ENCODE peak calls at places on chromosomes 3 and 15, in seven cellular contexts. One of them, this sample, is unnamed.

GRCh38 chr15:41965441-41966413 is 6.6 kb downstream of the EHD4 start:
- DNase-seq in Panc1: no peak
- DNase-seq in HL-60: no peak
- DNase-seq in stomach: peak; percentile 23
- DNase-seq in suprapubic skin: peak; percentile 77
- DNase-seq in astrocyte: peak; percentile 77
- DNase-seq in neural progenitor cell: no peak
- DNase-seq in this sample: no peak

GRCh38 chr3:101675709-101676218 is 1.2 kb downstream of the ZBTB11 start:
- DNase-seq in Panc1: no peak
- DNase-seq in HL-60: no peak
- DNase-seq in stomach: no peak
- DNase-seq in suprapubic skin: no peak
- DNase-seq in astrocyte: no peak
- DNase-seq in neural progenitor cell: no peak
- DNase-seq in this sample: no peak

GRCh38 chr3:170033489-170033888 is 4.3 kb upstream of the GPR160 start:
- DNase-seq in Panc1: no peak
- DNase-seq in HL-60: peak; percentile 94
- DNase-seq in stomach: no peak
- DNase-seq in suprapubic skin: no peak
- DNase-seq in astrocyte: no peak
- DNase-seq in neural progenitor cell: no peak
- DNase-seq in this sample: no peak

GRCh38 chr15:63969652-63970421 is 76.4 kb downstream of the DAPK2 start:
- DNase-seq in Panc1: no peak
- DNase-seq in HL-60: no peak
- DNase-seq in stomach: peak; percentile 89
- DNase-seq in suprapubic skin: no peak
- DNase-seq in astrocyte: no peak
- DNase-seq in neural progenitor cell: no peak
- DNase-seq in this sample: no peak

GRCh38 chr15:64717130-64717529 is 58.3 kb downstream of the RBPMS2 start:
- DNase-seq in Panc1: no peak
- DNase-seq in HL-60: no peak
- DNase-seq in stomach: no peak
- DNase-seq in suprapubic skin: no peak
- DNase-seq in astrocyte: no peak
- DNase-seq in neural progenitor cell: no peak
- DNase-seq in this sample: no peak

GRCh38 chr3:36792342-36792741 is 28.0 kb upstream of the DCLK3 start:
- DNase-seq in Panc1: peak; percentile 5
- DNase-seq in HL-60: peak; percentile 35
- DNase-seq in stomach: no peak
- DNase-seq in suprapubic skin: no peak
- DNase-seq in astrocyte: peak; percentile 6
- DNase-seq in neural progenitor cell: peak; percentile 78
- DNase-seq in this sample: no peak

GRCh38 chr15:68042156-68042854 is 11.8 kb upstream of the PIAS1 start:
- DNase-seq in Panc1: no peak
- DNase-seq in HL-60: no peak
- DNase-seq in stomach: no peak
- DNase-seq in suprapubic skin: no peak
- DNase-seq in astrocyte: no peak
- DNase-seq in neural progenitor cell: no peak
- DNase-seq in this sample: no peak

GRCh38 chr15:55234104-55234799 is 37.5 kb upstream of the RSL24D1 start:
- DNase-seq in Panc1: no peak
- DNase-seq in HL-60: no peak
- DNase-seq in stomach: no peak
- DNase-seq in suprapubic skin: no peak
- DNase-seq in astrocyte: no peak
- DNase-seq in neural progenitor cell: no peak
- DNase-seq in this sample: no peak

GRCh38 chr3:71551286-71551919 is 32.1 kb downstream of the FOXP1 start:
- DNase-seq in Panc1: no peak
- DNase-seq in HL-60: no peak
- DNase-seq in stomach: no peak
- DNase-seq in suprapubic skin: no peak
- DNase-seq in astrocyte: peak; percentile 74
- DNase-seq in neural progenitor cell: no peak
- DNase-seq in this sample: no peak

GRCh38 chr3:133925960-133926735 is 30.5 kb upstream of the RAB6B start:
- DNase-seq in Panc1: no peak
- DNase-seq in HL-60: no peak
- DNase-seq in stomach: no peak
- DNase-seq in suprapubic skin: peak; percentile 67
- DNase-seq in astrocyte: no peak
- DNase-seq in neural progenitor cell: no peak
- DNase-seq in this sample: no peak

GRCh38 chr3:123159926-123160635 is 41.7 kb upstream of the SEC22A start:
- DNase-seq in Panc1: no peak
- DNase-seq in HL-60: no peak
- DNase-seq in stomach: no peak
- DNase-seq in suprapubic skin: no peak
- DNase-seq in astrocyte: peak; percentile 33
- DNase-seq in neural progenitor cell: no peak
- DNase-seq in this sample: no peak

GRCh38 chr3:56494679-56495322 is 26.5 kb upstream of the ERC2 start:
- DNase-seq in Panc1: peak; percentile 58
- DNase-seq in HL-60: peak; percentile 75
- DNase-seq in stomach: peak; percentile 78
- DNase-seq in suprapubic skin: no peak
- DNase-seq in astrocyte: peak; percentile 66
- DNase-seq in neural progenitor cell: peak; percentile 94
- DNase-seq in this sample: peak; percentile 61

GRCh38 chr3:128922804-128923459 is 43.5 kb downstream of the ACAD9 start:
- DNase-seq in Panc1: no peak
- DNase-seq in HL-60: peak; percentile 62
- DNase-seq in stomach: no peak
- DNase-seq in suprapubic skin: peak; percentile 28
- DNase-seq in astrocyte: no peak
- DNase-seq in neural progenitor cell: no peak
- DNase-seq in this sample: no peak

GRCh38 chr3:171323934-171324535 is 136.2 kb downstream of the TNIK start:
- DNase-seq in Panc1: no peak
- DNase-seq in HL-60: no peak
- DNase-seq in stomach: no peak
- DNase-seq in suprapubic skin: no peak
- DNase-seq in astrocyte: no peak
- DNase-seq in neural progenitor cell: no peak
- DNase-seq in this sample: no peak

GRCh38 chr15:37056168-37056893 is 44.0 kb downstream of the MEIS2 start:
- DNase-seq in Panc1: no peak
- DNase-seq in HL-60: no peak
- DNase-seq in stomach: no peak
- DNase-seq in suprapubic skin: no peak
- DNase-seq in astrocyte: peak; percentile 60
- DNase-seq in neural progenitor cell: peak; percentile 72
- DNase-seq in this sample: no peak

GRCh38 chr3:117616213-117616612 is 906.6 kb downstream of the TUSC7 start:
- DNase-seq in Panc1: no peak
- DNase-seq in HL-60: no peak
- DNase-seq in stomach: no peak
- DNase-seq in suprapubic skin: no peak
- DNase-seq in astrocyte: no peak
- DNase-seq in neural progenitor cell: no peak
- DNase-seq in this sample: no peak

GRCh38 chr3:18556503-18556902 is 131.4 kb upstream of the SATB1 start:
- DNase-seq in Panc1: no peak
- DNase-seq in HL-60: peak; percentile 17
- DNase-seq in stomach: no peak
- DNase-seq in suprapubic skin: no peak
- DNase-seq in astrocyte: peak; percentile 57
- DNase-seq in neural progenitor cell: no peak
- DNase-seq in this sample: no peak

GRCh38 chr15:85598203-85598602 is 196.5 kb downstream of the KLHL25 start:
- DNase-seq in Panc1: no peak
- DNase-seq in HL-60: no peak
- DNase-seq in stomach: no peak
- DNase-seq in suprapubic skin: no peak
- DNase-seq in astrocyte: peak; percentile 61
- DNase-seq in neural progenitor cell: no peak
- DNase-seq in this sample: no peak
- H3K27ac ChIP-seq in Panc1: no peak overlapping the region
- H3K27ac ChIP-seq in HL-60: no peak overlapping the region
- H3K27ac ChIP-seq in stomach: peak overlapping the region; percentile 53
- H3K27ac ChIP-seq in suprapubic skin: peak overlapping the region; percentile 32
- H3K27ac ChIP-seq in astrocyte: no peak overlapping the region
- H3K27ac ChIP-seq in neural progenitor cell: peak overlapping the region; percentile 73
- H3K27ac ChIP-seq in this sample: no peak overlapping the region

GRCh38 chr15:96402403-96402802 is 71.9 kb downstream of the NR2F2 start:
- DNase-seq in Panc1: no peak
- DNase-seq in HL-60: no peak
- DNase-seq in stomach: no peak
- DNase-seq in suprapubic skin: no peak
- DNase-seq in astrocyte: no peak
- DNase-seq in neural progenitor cell: no peak
- DNase-seq in this sample: no peak
- H3K27me3 ChIP-seq in Panc1: no peaks in the 10 kb centered on the region
- H3K27me3 ChIP-seq in HL-60: no peaks in the 10 kb centered on the region
- H3K27me3 ChIP-seq in stomach: no peaks in the 10 kb centered on the region
- H3K27me3 ChIP-seq in suprapubic skin: peaks cover 30% of the 10 kb centered on the region
- H3K27me3 ChIP-seq in astrocyte: peaks cover 17% of the 10 kb centered on the region
- H3K27me3 ChIP-seq in neural progenitor cell: peaks cover 100% of the 10 kb centered on the region
- H3K27me3 ChIP-seq in this sample: peaks cover 74% of the 10 kb centered on the region

DNA sequence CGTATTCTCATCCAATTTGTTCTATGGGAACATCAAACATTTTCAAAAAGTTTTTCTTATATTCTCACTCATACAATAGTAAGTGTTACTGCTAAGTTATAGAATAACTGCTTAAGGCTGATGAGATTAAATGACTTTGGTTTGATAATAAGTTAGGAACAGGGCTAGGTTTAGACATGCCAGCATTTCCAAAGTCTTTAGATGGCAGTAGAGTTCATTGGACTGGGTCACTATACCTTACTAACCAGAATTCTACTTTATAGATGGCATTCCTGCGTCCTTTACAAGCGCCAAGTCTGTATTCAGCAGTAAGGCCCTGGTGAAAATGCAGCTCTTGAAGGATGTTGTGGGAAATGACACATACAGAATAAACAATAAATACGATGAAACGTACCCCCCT is 21.7 kb downstream of the PLAAT1 start:
- DNase-seq in Panc1: no peak
- DNase-seq in HL-60: no peak
- DNase-seq in stomach: no peak
- DNase-seq in suprapubic skin: no peak
- DNase-seq in astrocyte: no peak
- DNase-seq in neural progenitor cell: no peak
- DNase-seq in this sample: no peak
- TF ChIP-seq CTCF in Panc1: peak; percentile 22
- TF ChIP-seq CTCF in HL-60: no peak
- TF ChIP-seq CTCF in stomach: no peak
- TF ChIP-seq CTCF in suprapubic skin: no peak
- TF ChIP-seq CTCF in astrocyte: no peak
- TF ChIP-seq CTCF in neural progenitor cell: no peak
- TF ChIP-seq CTCF in this sample: no peak

GRCh38 chr3:194682651-194683310 is 2.9 kb upstream of the FAM43A start:
- DNase-seq in Panc1: peak; percentile 91
- DNase-seq in HL-60: peak; percentile 82
- DNase-seq in stomach: peak; percentile 80
- DNase-seq in suprapubic skin: peak; percentile 86
- DNase-seq in astrocyte: peak; percentile 74
- DNase-seq in neural progenitor cell: peak; percentile 82
- DNase-seq in this sample: peak; percentile 59
- H3K27ac ChIP-seq in Panc1: peak overlapping the region; percentile 39
- H3K27ac ChIP-seq in HL-60: peak overlapping the region; percentile 20
- H3K27ac ChIP-seq in stomach: peak overlapping the region; percentile 55
- H3K27ac ChIP-seq in suprapubic skin: peak overlapping the region; percentile 64
- H3K27ac ChIP-seq in astrocyte: peak overlapping the region; percentile 3
- H3K27ac ChIP-seq in neural progenitor cell: no peak overlapping the region
- H3K27ac ChIP-seq in this sample: no peak overlapping the region

GRCh38 chr15:59963925-59964324 is 40.2 kb upstream of the FOXB1 start:
- DNase-seq in Panc1: no peak
- DNase-seq in HL-60: no peak
- DNase-seq in stomach: no peak
- DNase-seq in suprapubic skin: no peak
- DNase-seq in astrocyte: no peak
- DNase-seq in neural progenitor cell: no peak
- DNase-seq in this sample: no peak

GRCh38 chr15:59965741-59966140 is 38.4 kb upstream of the FOXB1 start:
- DNase-seq in Panc1: no peak
- DNase-seq in HL-60: no peak
- DNase-seq in stomach: no peak
- DNase-seq in suprapubic skin: no peak
- DNase-seq in astrocyte: peak; percentile 6
- DNase-seq in neural progenitor cell: no peak
- DNase-seq in this sample: no peak

GRCh38 chr15:59963322-59963721 is 40.8 kb upstream of the FOXB1 start:
- DNase-seq in Panc1: no peak
- DNase-seq in HL-60: no peak
- DNase-seq in stomach: no peak
- DNase-seq in suprapubic skin: no peak
- DNase-seq in astrocyte: no peak
- DNase-seq in neural progenitor cell: no peak
- DNase-seq in this sample: no peak

GRCh38 chr15:59958288-59958687 is 45.8 kb upstream of the FOXB1 start:
- DNase-seq in Panc1: no peak
- DNase-seq in HL-60: no peak
- DNase-seq in stomach: no peak
- DNase-seq in suprapubic skin: no peak
- DNase-seq in astrocyte: no peak
- DNase-seq in neural progenitor cell: no peak
- DNase-seq in this sample: no peak

GRCh38 chr15:59960318-59960717 is 43.8 kb upstream of the FOXB1 start:
- DNase-seq in Panc1: no peak
- DNase-seq in HL-60: no peak
- DNase-seq in stomach: no peak
- DNase-seq in suprapubic skin: no peak
- DNase-seq in astrocyte: no peak
- DNase-seq in neural progenitor cell: no peak
- DNase-seq in this sample: no peak
- H3K27me3 ChIP-seq in Panc1: no peaks in the 10 kb centered on the region
- H3K27me3 ChIP-seq in HL-60: no peaks in the 10 kb centered on the region
- H3K27me3 ChIP-seq in stomach: no peaks in the 10 kb centered on the region
- H3K27me3 ChIP-seq in suprapubic skin: no peaks in the 10 kb centered on the region
- H3K27me3 ChIP-seq in astrocyte: no peaks in the 10 kb centered on the region
- H3K27me3 ChIP-seq in neural progenitor cell: no peaks in the 10 kb centered on the region
- H3K27me3 ChIP-seq in this sample: no peaks in the 10 kb centered on the region

GRCh38 chr3:31858439-31858838 is 122.6 kb downstream of the OSBPL10 start:
- DNase-seq in Panc1: no peak
- DNase-seq in HL-60: no peak
- DNase-seq in stomach: no peak
- DNase-seq in suprapubic skin: no peak
- DNase-seq in astrocyte: no peak
- DNase-seq in neural progenitor cell: no peak
- DNase-seq in this sample: no peak
- TF ChIP-seq CTCF in Panc1: peak; percentile 21
- TF ChIP-seq CTCF in HL-60: no peak
- TF ChIP-seq CTCF in stomach: no peak
- TF ChIP-seq CTCF in suprapubic skin: no peak
- TF ChIP-seq CTCF in astrocyte: no peak
- TF ChIP-seq CTCF in neural progenitor cell: no peak
- TF ChIP-seq CTCF in this sample: no peak

DNA sequence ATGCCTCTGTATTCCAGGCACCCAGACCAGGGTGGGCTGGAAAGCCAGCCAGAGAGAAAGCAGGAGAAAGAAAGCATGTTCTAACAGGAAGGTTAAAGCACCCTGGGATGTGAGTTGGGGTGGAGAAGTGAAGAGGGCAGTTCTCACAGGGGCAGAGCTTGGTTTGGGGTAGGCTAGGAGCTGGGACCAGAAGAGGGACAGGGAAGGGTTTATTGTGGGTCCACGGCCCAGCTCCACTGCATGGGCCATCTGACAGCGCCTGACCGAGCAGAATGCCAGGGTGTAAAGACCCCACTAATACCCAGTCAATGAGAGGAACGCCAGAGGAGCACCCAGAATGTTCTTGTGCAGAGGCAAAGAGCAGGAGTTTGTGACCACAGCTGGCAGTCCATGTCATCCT is 27.1 kb upstream of the MAGEF1 start:
- DNase-seq in Panc1: no peak
- DNase-seq in HL-60: no peak
- DNase-seq in stomach: peak; percentile 19
- DNase-seq in suprapubic skin: peak; percentile 28
- DNase-seq in astrocyte: no peak
- DNase-seq in neural progenitor cell: no peak
- DNase-seq in this sample: no peak
- H3K27ac ChIP-seq in Panc1: no peak overlapping the region
- H3K27ac ChIP-seq in HL-60: no peak overlapping the region
- H3K27ac ChIP-seq in stomach: peak overlapping the region; percentile 71
- H3K27ac ChIP-seq in suprapubic skin: peak overlapping the region; percentile 57
- H3K27ac ChIP-seq in astrocyte: no peak overlapping the region
- H3K27ac ChIP-seq in neural progenitor cell: no peak overlapping the region
- H3K27ac ChIP-seq in this sample: no peak overlapping the region